ENCODE peak calls at places on chromosome 17, in eight cellular contexts. C, S, M, H, W, L, P and E are unnamed samples.

GRCh38 chr17:14355556-14355955 is 54.7 kb downstream of the HS3ST3B1 start:
- DNase-seq in W (no peak), S (no peak), H (no peak), M (no peak), L (no peak), C (no peak), P (no peak), E (no peak)

GRCh38 chr17:49240619-49241018 is 10.0 kb upstream of the PHOSPHO1 start:
- DNase-seq in H (no peak), W (no peak), M (no peak), L (no peak), P (no peak), C (no peak), S (no peak), E (no peak)

GRCh38 chr17:55152236-55152635 is 112.5 kb upstream of the HLF start:
- DNase-seq in H (no peak), C (no peak), P (no peak), S (no peak), L (no peak), M (no peak), W (no peak), E (no peak)

GRCh38 chr17:28938552-28938951 is 12.8 kb downstream of the PHF12 start:
- DNase-seq in M (no peak), S (no peak), C (no peak), P (no peak), L (no peak), W (no peak), H (no peak), E (no peak)

GRCh38 chr17:5413682-5414081 is 5.8 kb downstream of the NUP88 start:
- DNase-seq in C (no peak), M (no peak), S (no peak), W (no peak), P (no peak), H (no peak), L (no peak), E (no peak)

GRCh38 chr17:1545618-1546017 is 17.0 kb downstream of the PITPNA start:
- DNase-seq in L (no peak), S (no peak), P (no peak), C (no peak), M (no peak), W (no peak), H (no peak), E (no peak)

GRCh38 chr17:50110591-50111349 is 15.6 kb downstream of the PDK2 start:
- DNase-seq in M (no peak), W (no peak), L (no peak), P (no peak), C (no peak), H (no peak), S (peak), E (no peak)

GRCh38 chr17:7889166-7889584 is 586 bp downstream of the CHD3 start:
- DNase-seq in H (peak), P (peak), S (peak), W (peak), L (peak), M (no peak), C (no peak), E (no peak)

GRCh38 chr17:60372790-60373483 is 19.0 kb downstream of the USP32 start:
- DNase-seq in S (no peak), M (no peak), L (no peak), H (no peak), W (no peak), P (no peak), C (no peak), E (no peak)

GRCh38 chr17:41663451-41664171 is 25.1 kb upstream of the EIF1 start:
- DNase-seq in P (no peak), C (no peak), H (no peak), L (no peak), S (peak), M (no peak), W (no peak), E (no peak)

GRCh38 chr17:21242026-21242700 is 11.0 kb downstream of the NATD1 start:
- DNase-seq in L (no peak), H (no peak), W (no peak), S (peak), P (no peak), C (no peak), M (no peak), E (no peak)

GRCh38 chr17:72305964-72306551 is 185.2 kb downstream of the SOX9 start:
- DNase-seq in S (peak), C (no peak), H (no peak), M (no peak), W (no peak), P (no peak), L (no peak), E (no peak)

GRCh38 chr17:57453841-57454240 is 197.5 kb downstream of the MSI2 start:
- DNase-seq in M (no peak), L (no peak), W (no peak), H (no peak), S (no peak), C (no peak), P (no peak), E (no peak)

GRCh38 chr17:42337442-42337841 is 49.1 kb downstream of the STAT5A start:
- DNase-seq in P (no peak), S (no peak), M (no peak), L (no peak), W (no peak), H (no peak), C (peak), E (no peak)

GRCh38 chr17:61833536-61834203 is 29.7 kb downstream of the BRIP1 start:
- DNase-seq in S (no peak), M (no peak), L (no peak), W (no peak), C (no peak), H (no peak), P (no peak), E (no peak)

GRCh38 chr17:33497623-33498022 is 204.5 kb upstream of the ASIC2 start:
- DNase-seq in H (no peak), C (no peak), S (no peak), M (no peak), W (no peak), P (no peak), L (no peak), E (no peak)

GRCh38 chr17:44077595-44077909 is 7.0 kb downstream of the G6PC3 start:
- DNase-seq in C (no peak), P (no peak), L (no peak), M (no peak), S (no peak), W (peak), H (peak), E (no peak)

GRCh38 chr17:79788989-79789942 is 7.6 kb downstream of the CBX8 start:
- DNase-seq in C (no peak), H (no peak), M (no peak), W (no peak), L (no peak), P (no peak), S (no peak), E (peak)

GRCh38 chr17:80364091-80364691 is 50.8 kb upstream of the ENDOV start:
- DNase-seq in S (peak), P (no peak), C (no peak), L (no peak), W (no peak), H (no peak), M (peak), E (peak)

GRCh38 chr17:79377230-79377790 is 233.5 kb downstream of the RBFOX3 start:
- DNase-seq in M (no peak), W (no peak), C (no peak), H (no peak), S (no peak), P (no peak), L (no peak), E (no peak)

GRCh38 chr17:79650283-79650682 is 39.4 kb upstream of the RBFOX3 start:
- DNase-seq in H (no peak), W (no peak), C (no peak), L (no peak), M (no peak), S (no peak), P (no peak), E (no peak)

GRCh38 chr17:55318081-55318480 is 53.3 kb downstream of the HLF start:
- DNase-seq in H (no peak), M (no peak), W (no peak), P (no peak), C (no peak), S (no peak), L (no peak), E (peak)

GRCh38 chr17:19372866-19373505 is 5.3 kb upstream of the MAPK7 start:
- DNase-seq in S (no peak), W (no peak), M (no peak), H (no peak), P (no peak), L (no peak), C (no peak), E (peak)

GRCh38 chr17:2071421-2072281 is 16.7 kb downstream of the HIC1 start:
- DNase-seq in M (no peak), W (peak), P (no peak), S (peak), C (no peak), L (no peak), H (no peak), E (no peak)

GRCh38 chr17:50681260-50682200 is 26.2 kb downstream of the ANKRD40 start:
- DNase-seq in M (no peak), S (no peak), W (peak), L (no peak), H (peak), P (peak), C (no peak), E (no peak)

GRCh38 chr17:36864827-36865320 is 72.4 kb upstream of the LHX1 start:
- DNase-seq in C (no peak), P (no peak), L (no peak), S (no peak), W (no peak), H (no peak), M (no peak), E (peak)

GRCh38 chr17:72192409-72193192 is 71.8 kb downstream of the SOX9 start:
- DNase-seq in W (no peak), C (no peak), L (no peak), M (no peak), S (peak), H (no peak), P (no peak), E (no peak)

GRCh38 chr17:50794361-50794760 is 27.0 kb upstream of the ANKRD40CL start:
- DNase-seq in L (no peak), W (no peak), S (no peak), P (no peak), H (no peak), C (no peak), M (no peak), E (no peak)

GRCh38 chr17:75051941-75052340 is 4.9 kb downstream of the KCTD2 start:
- DNase-seq in P (no peak), S (no peak), W (no peak), H (no peak), L (no peak), M (no peak), C (no peak), E (no peak)

GRCh38 chr17:1029196-1029911 is 32.4 kb downstream of the TIMM22 start:
- DNase-seq in P (no peak), S (no peak), M (no peak), L (no peak), W (no peak), C (no peak), H (no peak), E (no peak)

GRCh38 chr17:79279320-79279719 is 204.7 kb downstream of the ENGASE start:
- DNase-seq in M (no peak), C (no peak), S (no peak), L (no peak), H (no peak), W (no peak), P (no peak), E (no peak)

GRCh38 chr17:82497483-82498405 is 21.8 kb upstream of the FOXK2 start:
- DNase-seq in P (peak), H (peak), W (no peak), S (peak), M (peak), L (no peak), C (peak), E (no peak)

GRCh38 chr17:76659928-76660614 is 16.5 kb upstream of the ST6GALNAC1 start:
- DNase-seq in M (no peak), P (no peak), H (peak), L (peak), W (no peak), C (no peak), S (no peak), E (no peak)

GRCh38 chr17:50055055-50055425 is 870 bp upstream of the ITGA3 start:
- DNase-seq in P (no peak), H (peak), C (no peak), W (peak), S (peak), M (no peak), L (peak), E (peak)

GRCh38 chr17:63181856-63182255 is 215.8 kb downstream of the TANC2 start:
- DNase-seq in C (no peak), P (no peak), W (no peak), L (no peak), H (no peak), S (no peak), M (no peak), E (no peak)

GRCh38 chr17:48611213-48611612 is 396 bp upstream of the HOXB7 start:
- DNase-seq in P (no peak), M (peak), S (no peak), H (no peak), C (no peak), L (no peak), W (no peak), E (no peak)

GRCh38 chr17:74282587-74283370 is 8.7 kb downstream of the DNAI2 start:
- DNase-seq in P (no peak), M (no peak), W (no peak), L (no peak), C (peak), H (no peak), S (no peak), E (no peak)

GRCh38 chr17:21302711-21303425 is 18.4 kb downstream of the MAP2K3 start:
- DNase-seq in C (no peak), L (no peak), H (no peak), S (peak), P (no peak), M (no peak), W (no peak), E (peak)

GRCh38 chr17:47718634-47719405 is 14.2 kb upstream of the TBX21 start:
- DNase-seq in H (no peak), W (no peak), L (no peak), P (no peak), S (no peak), C (no peak), M (no peak), E (no peak)

GRCh38 chr17:32443827-32444300 is 446 bp upstream of the PSMD11 start:
- DNase-seq in L (no peak), M (no peak), W (no peak), H (no peak), C (no peak), S (no peak), P (no peak), E (no peak)
- TF ChIP-seq CTCF in L (no peak), M (peak), W (no peak), H (no peak), C (peak), S (no peak), P (no peak), E (peak)

GRCh38 chr17:17116406-17116805 is 74.1 kb downstream of the MPRIP start:
- DNase-seq in H (no peak), P (no peak), S (peak), L (no peak), M (no peak), C (no peak), W (no peak), E (peak)

GRCh38 chr17:17114592-17115225 is 72.5 kb downstream of the MPRIP start:
- DNase-seq in P (no peak), C (no peak), H (no peak), M (no peak), L (no peak), W (no peak), S (peak), E (peak)

GRCh38 chr17:17117923-17118322 is 75.7 kb downstream of the MPRIP start:
- DNase-seq in W (no peak), P (no peak), H (no peak), L (no peak), C (no peak), M (no peak), S (peak), E (peak)

GRCh38 chr17:17118399-17118798 is 76.1 kb downstream of the MPRIP start:
- DNase-seq in S (peak), L (no peak), W (no peak), H (no peak), M (no peak), P (no peak), C (no peak), E (peak)

GRCh38 chr17:17115620-17116019 is 73.4 kb downstream of the MPRIP start:
- DNase-seq in C (no peak), L (no peak), W (no peak), M (no peak), S (peak), P (no peak), H (no peak), E (peak)
- TF ChIP-seq CTCF in C (no peak), L (no peak), W (no peak), M (no peak), S (no peak), P (no peak), H (no peak), E (no peak)

GRCh38 chr17:65918921-65919546 is 272.9 kb downstream of the CEP112 start:
- DNase-seq in M (no peak), L (no peak), P (peak), S (no peak), W (no peak), C (no peak), H (no peak), E (no peak)
- TF ChIP-seq CTCF in M (no peak), L (no peak), P (no peak), S (no peak), W (peak), C (no peak), H (no peak), E (peak)

DNA sequence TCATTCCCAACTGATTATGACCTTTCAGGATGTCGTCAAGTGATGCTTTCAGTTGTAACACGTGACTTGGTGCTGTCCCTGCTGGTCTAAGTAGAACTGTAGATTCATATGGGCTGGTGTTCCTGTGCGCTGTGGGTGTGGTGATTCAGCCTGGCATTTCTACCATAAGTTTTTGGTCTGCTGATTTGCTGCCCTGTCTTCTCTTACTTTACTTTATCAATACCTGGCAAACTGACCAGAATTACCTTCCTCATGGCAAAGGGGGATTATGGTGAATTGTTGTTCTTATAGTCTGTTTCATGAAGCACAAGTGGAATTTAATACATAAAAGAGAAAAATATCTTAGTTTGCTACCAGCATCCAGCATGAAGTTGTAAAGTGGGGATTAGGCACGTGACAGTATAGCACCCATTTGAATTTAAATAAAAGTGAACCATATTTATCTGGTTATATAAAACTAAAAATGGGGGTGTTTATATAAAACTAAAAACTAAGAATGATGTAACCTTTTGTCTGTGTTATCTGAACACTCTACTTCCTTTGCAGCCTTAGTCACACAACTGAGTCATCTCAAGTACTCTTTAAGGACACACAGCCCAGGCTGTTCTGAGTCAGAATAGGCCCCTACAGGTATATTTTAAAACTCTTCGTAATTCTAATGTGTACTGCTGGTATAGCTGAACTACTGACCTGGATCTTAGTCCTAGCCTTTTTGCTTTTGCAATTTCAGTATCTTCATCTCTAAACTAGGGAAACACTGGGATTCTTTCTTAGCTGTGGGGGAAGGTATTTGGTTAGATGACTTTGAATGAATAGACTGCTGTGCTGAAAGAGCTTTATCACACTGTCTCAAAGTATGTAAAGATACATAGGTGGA is 28.3 kb downstream of the TTC19 start:
- DNase-seq in S (no peak), C (no peak), W (no peak), H (peak), M (no peak), P (no peak), L (peak), E (no peak)
- TF ChIP-seq CTCF in S (no peak), C (no peak), W (no peak), H (no peak), M (no peak), P (no peak), L (no peak), E (peak)